ENCODE peak calls at places on chromosome 19, in six cellular contexts. One of them, this sample, is unnamed.

GRCh38 chr19:34409189-34410164 is 5.3 kb downstream of the PDCD2L start:
- DNase-seq in pancreas: no peak
- DNase-seq in GM23338: no peak
- DNase-seq in vagina: no peak
- DNase-seq in left ventricle myocardium inferior: no peak
- DNase-seq in mucosa of descending colon: no peak
- DNase-seq in this sample: peak; percentile 13

GRCh38 chr19:45038931-45039893 is at the start of gene CLASRP:
- DNase-seq in left ventricle myocardium inferior: peak; percentile 92
- DNase-seq in vagina: no peak
- DNase-seq in GM23338: peak; percentile 96
- DNase-seq in mucosa of descending colon: peak; percentile 93
- DNase-seq in pancreas: peak; percentile 92
- DNase-seq in this sample: peak; percentile 93

GRCh38 chr19:31099470-31100190 is 249.6 kb downstream of the TSHZ3 start:
- DNase-seq in GM23338: no peak
- DNase-seq in mucosa of descending colon: no peak
- DNase-seq in pancreas: no peak
- DNase-seq in left ventricle myocardium inferior: no peak
- DNase-seq in vagina: no peak
- DNase-seq in this sample: no peak

GRCh38 chr19:32692727-32693061 is 1.1 kb downstream of the NUDT19 start:
- DNase-seq in vagina: no peak
- DNase-seq in mucosa of descending colon: no peak
- DNase-seq in pancreas: no peak
- DNase-seq in GM23338: no peak
- DNase-seq in left ventricle myocardium inferior: no peak
- DNase-seq in this sample: no peak

GRCh38 chr19:52535831-52536800 is 8.6 kb downstream of the ZNF808 start:
- DNase-seq in vagina: peak; percentile 88
- DNase-seq in pancreas: peak; percentile 66
- DNase-seq in mucosa of descending colon: peak; percentile 83
- DNase-seq in left ventricle myocardium inferior: peak; percentile 94
- DNase-seq in GM23338: peak; percentile 97
- DNase-seq in this sample: peak; percentile 77

GRCh38 chr19:1019980-1020867 is 699 bp downstream of the TMEM259 start:
- DNase-seq in GM23338: peak; percentile 33
- DNase-seq in pancreas: peak; percentile 73
- DNase-seq in mucosa of descending colon: peak; percentile 57
- DNase-seq in left ventricle myocardium inferior: no peak
- DNase-seq in vagina: no peak
- DNase-seq in this sample: peak; percentile 71

GRCh38 chr19:55086730-55087541 is 11.3 kb downstream of the EPS8L1 start:
- DNase-seq in pancreas: peak; percentile 85
- DNase-seq in GM23338: peak; percentile 100
- DNase-seq in mucosa of descending colon: peak; percentile 97
- DNase-seq in vagina: no peak
- DNase-seq in left ventricle myocardium inferior: peak; percentile 96
- DNase-seq in this sample: peak; percentile 92

GRCh38 chr19:50559636-50560035 is 8.6 kb downstream of the LRRC4B start:
- DNase-seq in mucosa of descending colon: no peak
- DNase-seq in vagina: no peak
- DNase-seq in GM23338: no peak
- DNase-seq in pancreas: no peak
- DNase-seq in left ventricle myocardium inferior: no peak
- DNase-seq in this sample: no peak

GRCh38 chr19:31342926-31343325 is 6.3 kb downstream of the TSHZ3 start:
- DNase-seq in pancreas: no peak
- DNase-seq in mucosa of descending colon: no peak
- DNase-seq in GM23338: no peak
- DNase-seq in left ventricle myocardium inferior: no peak
- DNase-seq in vagina: no peak
- DNase-seq in this sample: no peak

GRCh38 chr19:34373601-34374288 is 8.7 kb downstream of the GPI start:
- DNase-seq in mucosa of descending colon: no peak
- DNase-seq in pancreas: no peak
- DNase-seq in GM23338: no peak
- DNase-seq in vagina: no peak
- DNase-seq in left ventricle myocardium inferior: no peak
- DNase-seq in this sample: no peak

GRCh38 chr19:12770922-12771321 is 4.4 kb downstream of the HOOK2 start:
- DNase-seq in mucosa of descending colon: no peak
- DNase-seq in left ventricle myocardium inferior: no peak
- DNase-seq in pancreas: no peak
- DNase-seq in GM23338: no peak
- DNase-seq in vagina: no peak
- DNase-seq in this sample: no peak

GRCh38 chr19:38683393-38684077 is 36.1 kb downstream of the ACTN4 start:
- DNase-seq in mucosa of descending colon: peak; percentile 90
- DNase-seq in GM23338: peak; percentile 95
- DNase-seq in pancreas: peak; percentile 94
- DNase-seq in left ventricle myocardium inferior: no peak
- DNase-seq in vagina: no peak
- DNase-seq in this sample: peak; percentile 93

GRCh38 chr19:45508931-45509691 is 1.8 kb downstream of the VASP start:
- DNase-seq in left ventricle myocardium inferior: peak; percentile 83
- DNase-seq in pancreas: peak; percentile 72
- DNase-seq in GM23338: peak; percentile 84
- DNase-seq in mucosa of descending colon: peak; percentile 79
- DNase-seq in vagina: no peak
- DNase-seq in this sample: peak; percentile 76

GRCh38 chr19:24074720-24075119 is 12.3 kb upstream of the ZNF254 start:
- DNase-seq in pancreas: no peak
- DNase-seq in left ventricle myocardium inferior: no peak
- DNase-seq in mucosa of descending colon: no peak
- DNase-seq in vagina: peak; percentile 16
- DNase-seq in GM23338: no peak
- DNase-seq in this sample: peak; percentile 21

GRCh38 chr19:35264281-35265125 is 4.3 kb upstream of the USF2 start:
- DNase-seq in pancreas: peak; percentile 17
- DNase-seq in vagina: peak; percentile 85
- DNase-seq in mucosa of descending colon: no peak
- DNase-seq in GM23338: no peak
- DNase-seq in left ventricle myocardium inferior: no peak
- DNase-seq in this sample: no peak

GRCh38 chr19:46603752-46604241 is 2.7 kb downstream of the CALM3 start:
- DNase-seq in vagina: peak; percentile 84
- DNase-seq in left ventricle myocardium inferior: no peak
- DNase-seq in GM23338: no peak
- DNase-seq in pancreas: peak; percentile 36
- DNase-seq in mucosa of descending colon: no peak
- DNase-seq in this sample: no peak

GRCh38 chr19:39413269-39413902 is 917 bp downstream of the PLEKHG2 start:
- DNase-seq in mucosa of descending colon: peak; percentile 47
- DNase-seq in pancreas: peak; percentile 75
- DNase-seq in GM23338: peak; percentile 74
- DNase-seq in left ventricle myocardium inferior: peak; percentile 83
- DNase-seq in vagina: no peak
- DNase-seq in this sample: peak; percentile 71

GRCh38 chr19:28634031-28634328 is 579.0 kb downstream of the UQCRFS1 start:
- DNase-seq in mucosa of descending colon: no peak
- DNase-seq in vagina: no peak
- DNase-seq in pancreas: no peak
- DNase-seq in left ventricle myocardium inferior: no peak
- DNase-seq in GM23338: no peak
- DNase-seq in this sample: no peak
- TF ChIP-seq CTCF in mucosa of descending colon: no peak
- TF ChIP-seq CTCF in vagina: no peak
- TF ChIP-seq CTCF in pancreas: no peak
- TF ChIP-seq CTCF in left ventricle myocardium inferior: peak; percentile 12
- TF ChIP-seq CTCF in GM23338: no peak
- TF ChIP-seq CTCF in this sample: no peak

GRCh38 chr19:2050991-2051770 is at the start of gene MKNK2:
- DNase-seq in GM23338: peak; percentile 92
- DNase-seq in vagina: no peak
- DNase-seq in pancreas: peak; percentile 97
- DNase-seq in left ventricle myocardium inferior: peak; percentile 92
- DNase-seq in mucosa of descending colon: peak; percentile 95
- DNase-seq in this sample: peak; percentile 97

GRCh38 chr19:2054763-2055162 is 3.7 kb upstream of the MKNK2 start:
- DNase-seq in left ventricle myocardium inferior: no peak
- DNase-seq in pancreas: peak; percentile 36
- DNase-seq in mucosa of descending colon: peak; percentile 77
- DNase-seq in vagina: no peak
- DNase-seq in GM23338: no peak
- DNase-seq in this sample: peak; percentile 48

GRCh38 chr19:2051771-2052704 is 994 bp upstream of the MKNK2 start:
- DNase-seq in GM23338: no peak
- DNase-seq in pancreas: peak; percentile 79
- DNase-seq in mucosa of descending colon: peak; percentile 80
- DNase-seq in vagina: no peak
- DNase-seq in left ventricle myocardium inferior: peak; percentile 72
- DNase-seq in this sample: peak; percentile 80

GRCh38 chr19:2055871-2056809 is 5.1 kb upstream of the MKNK2 start:
- DNase-seq in pancreas: peak; percentile 49
- DNase-seq in GM23338: peak; percentile 50
- DNase-seq in mucosa of descending colon: peak; percentile 69
- DNase-seq in left ventricle myocardium inferior: peak; percentile 71
- DNase-seq in vagina: no peak
- DNase-seq in this sample: peak; percentile 37

GRCh38 chr19:2053601-2054389 is 2.8 kb upstream of the MKNK2 start:
- DNase-seq in vagina: no peak
- DNase-seq in left ventricle myocardium inferior: peak; percentile 86
- DNase-seq in pancreas: peak; percentile 77
- DNase-seq in mucosa of descending colon: peak; percentile 64
- DNase-seq in GM23338: no peak
- DNase-seq in this sample: peak; percentile 92
- H3K4me1 ChIP-seq in vagina: peaks cover 85% of the 10 kb centered on the region
- H3K4me1 ChIP-seq in left ventricle myocardium inferior: peaks cover 87% of the 10 kb centered on the region
- H3K4me1 ChIP-seq in pancreas: peaks cover 18% of the 10 kb centered on the region
- H3K4me1 ChIP-seq in mucosa of descending colon: peaks cover 64% of the 10 kb centered on the region
- H3K4me1 ChIP-seq in GM23338: no peaks in the 10 kb centered on the region
- H3K4me1 ChIP-seq in this sample: peaks cover 5% of the 10 kb centered on the region

GRCh38 chr19:41334793-41335192 is 18.9 kb downstream of the TGFB1 start:
- DNase-seq in left ventricle myocardium inferior: no peak
- DNase-seq in GM23338: no peak
- DNase-seq in vagina: no peak
- DNase-seq in pancreas: no peak
- DNase-seq in mucosa of descending colon: no peak
- DNase-seq in this sample: no peak

GRCh38 chr19:41330946-41331678 is 21.1 kb downstream of the CCDC97 start:
- DNase-seq in vagina: no peak
- DNase-seq in mucosa of descending colon: no peak
- DNase-seq in left ventricle myocardium inferior: no peak
- DNase-seq in GM23338: peak; percentile 55
- DNase-seq in pancreas: no peak
- DNase-seq in this sample: no peak

GRCh38 chr19:41332468-41332867 is 21.3 kb downstream of the TGFB1 start:
- DNase-seq in pancreas: no peak
- DNase-seq in left ventricle myocardium inferior: no peak
- DNase-seq in vagina: no peak
- DNase-seq in mucosa of descending colon: no peak
- DNase-seq in GM23338: no peak
- DNase-seq in this sample: no peak

GRCh38 chr19:41332000-41332399 is 21.7 kb downstream of the TGFB1 start:
- DNase-seq in GM23338: no peak
- DNase-seq in vagina: no peak
- DNase-seq in left ventricle myocardium inferior: no peak
- DNase-seq in pancreas: no peak
- DNase-seq in mucosa of descending colon: no peak
- DNase-seq in this sample: no peak

DNA sequence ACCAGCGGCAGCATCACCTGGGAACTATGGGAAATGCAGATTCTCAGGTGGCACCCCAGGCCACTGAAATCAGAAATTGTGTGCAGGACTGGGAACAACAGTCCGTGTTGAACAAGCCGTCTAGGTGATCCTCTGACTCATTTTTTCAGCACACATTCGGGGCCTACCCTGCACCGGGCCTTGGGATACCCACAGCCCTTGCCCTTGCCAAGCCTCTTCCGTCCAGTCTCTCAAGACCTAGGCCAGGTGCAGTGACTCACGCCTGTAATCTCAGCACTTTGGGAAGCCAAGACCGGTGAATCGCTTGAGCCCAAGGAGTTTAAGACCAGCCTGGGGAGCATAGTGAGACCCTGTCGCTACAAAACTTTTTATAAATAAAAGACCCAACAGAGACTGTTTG is 18.3 kb downstream of the TGFB1 start:
- DNase-seq in GM23338: no peak
- DNase-seq in pancreas: no peak
- DNase-seq in mucosa of descending colon: no peak
- DNase-seq in left ventricle myocardium inferior: no peak
- DNase-seq in vagina: no peak
- DNase-seq in this sample: no peak
- H3K36me3 ChIP-seq in GM23338: no peaks in the 10 kb centered on the region
- H3K36me3 ChIP-seq in pancreas: no peaks in the 10 kb centered on the region
- H3K36me3 ChIP-seq in mucosa of descending colon: no peaks in the 10 kb centered on the region
- H3K36me3 ChIP-seq in left ventricle myocardium inferior: peaks cover 34% of the 10 kb centered on the region
- H3K36me3 ChIP-seq in vagina: no peaks in the 10 kb centered on the region
- H3K36me3 ChIP-seq in this sample: no peaks in the 10 kb centered on the region

DNA sequence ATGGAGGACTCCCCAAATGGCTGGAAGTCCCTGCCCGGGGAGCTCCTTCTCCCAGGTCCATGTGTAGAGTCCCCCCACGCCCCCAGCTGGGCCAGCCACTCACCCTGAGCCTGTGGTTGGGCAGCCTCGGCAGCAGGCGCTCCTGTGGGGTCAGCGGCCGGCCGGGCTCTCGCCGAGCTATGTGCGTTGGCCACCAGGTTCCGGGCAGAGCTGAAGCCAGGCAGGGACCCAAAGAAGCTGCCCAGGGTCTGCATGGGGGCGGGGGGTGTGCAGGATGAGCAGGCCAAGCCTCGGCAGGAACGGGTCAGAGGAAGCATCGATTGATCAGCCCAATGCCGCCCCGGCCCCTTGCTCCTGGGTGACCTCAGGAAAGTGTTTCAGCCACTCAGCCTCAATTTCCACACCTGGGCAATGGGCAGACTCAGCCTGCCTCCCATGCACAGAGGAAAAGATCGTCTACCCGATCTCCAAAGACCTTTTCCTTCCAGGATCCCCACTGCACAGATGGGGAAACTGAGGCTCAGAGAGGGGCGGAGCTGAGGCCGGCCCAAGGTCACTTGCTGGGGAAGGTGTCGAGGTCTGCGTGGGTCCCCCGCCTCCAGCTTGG is 732 bp downstream of the PLIN4 start:
- DNase-seq in GM23338: no peak
- DNase-seq in mucosa of descending colon: no peak
- DNase-seq in vagina: no peak
- DNase-seq in pancreas: no peak
- DNase-seq in left ventricle myocardium inferior: no peak
- DNase-seq in this sample: no peak
- TF ChIP-seq CTCF in GM23338: no peak
- TF ChIP-seq CTCF in mucosa of descending colon: no peak
- TF ChIP-seq CTCF in vagina: no peak
- TF ChIP-seq CTCF in pancreas: no peak
- TF ChIP-seq CTCF in left ventricle myocardium inferior: no peak
- TF ChIP-seq CTCF in this sample: no peak

DNA sequence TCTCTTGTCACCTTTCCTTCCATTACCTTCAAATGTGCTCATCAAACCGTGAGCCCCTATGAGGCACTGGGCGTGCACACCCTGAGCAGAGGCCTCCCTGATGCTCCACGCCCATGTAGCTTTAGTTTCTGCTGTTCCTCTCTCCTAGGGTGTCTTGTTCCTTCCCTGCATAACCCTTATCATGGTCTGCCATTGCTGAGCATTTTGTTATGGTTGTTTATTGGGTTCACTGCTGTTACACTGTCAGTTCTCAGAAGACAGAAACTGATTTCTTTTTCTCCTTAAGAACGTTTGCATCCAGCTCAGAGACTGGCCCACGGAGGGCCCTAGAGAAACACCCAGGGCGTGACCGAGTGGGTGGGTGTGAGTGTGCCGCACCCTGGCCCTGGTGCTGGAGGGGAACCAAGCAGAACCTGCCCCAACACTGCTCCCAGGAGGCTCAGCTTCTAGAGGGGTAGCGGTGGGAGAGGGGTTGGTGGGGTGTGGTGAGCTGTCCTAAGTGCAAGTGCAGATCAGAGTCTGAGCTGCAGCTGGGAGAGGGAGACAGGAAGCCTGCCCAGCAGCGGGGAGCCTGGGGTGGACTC is 61.4 kb upstream of the URI1 start:
- DNase-seq in vagina: no peak
- DNase-seq in mucosa of descending colon: no peak
- DNase-seq in pancreas: no peak
- DNase-seq in GM23338: no peak
- DNase-seq in left ventricle myocardium inferior: no peak
- DNase-seq in this sample: no peak
- H3K4me1 ChIP-seq in vagina: no peaks in the 10 kb centered on the region
- H3K4me1 ChIP-seq in mucosa of descending colon: no peaks in the 10 kb centered on the region
- H3K4me1 ChIP-seq in pancreas: no peaks in the 10 kb centered on the region
- H3K4me1 ChIP-seq in GM23338: no peaks in the 10 kb centered on the region
- H3K4me1 ChIP-seq in left ventricle myocardium inferior: peaks cover 4% of the 10 kb centered on the region
- H3K4me1 ChIP-seq in this sample: no peaks in the 10 kb centered on the region